ENCODE peak calls at places on chromosomes 7 and 10, in four cellular contexts. V is astrocyte of the cerebellum, N is astrocyte, T is NB4. S is an unnamed sample.

GRCh38 chr10:87865201-87866025 is 2.0 kb downstream of the PTEN start:
- DNase-seq in T (no peak), V (no peak), N (no peak), S (no peak)

GRCh38 chr10:1615186-1615954 is 122.0 kb downstream of the ADARB2 start:
- DNase-seq in T (no peak), N (no peak), V (no peak), S (no peak)

GRCh38 chr7:128918266-128918665 is 7.8 kb upstream of the KCP start:
- DNase-seq in V (no peak), N (no peak), T (no peak), S (no peak)

GRCh38 chr10:114172241-114172640 is 1.8 kb downstream of the CCDC186 start:
- DNase-seq in N (peak), V (no peak), T (peak), S (no peak)

GRCh38 chr7:133858311-133858710 is 268.8 kb upstream of the LRGUK start:
- DNase-seq in V (no peak), N (no peak), T (no peak), S (no peak)

GRCh38 chr10:72243822-72244437 is 27.9 kb upstream of the ASCC1 start:
- DNase-seq in T (no peak), N (peak), V (peak), S (peak)

GRCh38 chr7:156560075-156560474 is 80.5 kb upstream of the RNF32 start:
- DNase-seq in V (no peak), N (no peak), T (peak), S (no peak)

GRCh38 chr7:94133460-94133859 is 129.3 kb upstream of the BET1 start:
- DNase-seq in T (no peak), N (peak), V (peak), S (no peak)

GRCh38 chr7:157362729-157363128 is 25.9 kb downstream of the DNAJB6 start:
- DNase-seq in N (no peak), V (no peak), T (no peak), S (no peak)

GRCh38 chr7:101959829-101960228 is 142.4 kb downstream of the CUX1 start:
- DNase-seq in N (no peak), V (no peak), T (no peak), S (no peak)

GRCh38 chr7:107045195-107045960 is 873 bp downstream of the PRKAR2B start:
- DNase-seq in T (peak), V (peak), N (no peak), S (no peak)

GRCh38 chr10:73991846-73992245 is 6.1 kb upstream of the VCL start:
- DNase-seq in N (no peak), T (peak), V (no peak), S (peak)

GRCh38 chr7:44727346-44728262 is 21.0 kb upstream of the ZMIZ2 start:
- DNase-seq in V (peak), T (no peak), N (peak), S (no peak)

GRCh38 chr7:155682484-155682883 is 38.0 kb downstream of the RBM33 start:
- DNase-seq in V (no peak), T (no peak), N (no peak), S (no peak)

GRCh38 chr7:6718124-6718523 is 11.4 kb upstream of the ZNF12 start:
- DNase-seq in T (peak), V (no peak), N (no peak), S (no peak)

GRCh38 chr10:34113504-34114225 is 701.4 kb downstream of the PARD3 start:
- DNase-seq in N (no peak), T (no peak), V (no peak), S (no peak)

GRCh38 chr7:21724562-21724961 is 181.7 kb downstream of the DNAH11 start:
- DNase-seq in N (no peak), V (no peak), T (no peak), S (no peak)

GRCh38 chr7:139697031-139697430 is 80.8 kb downstream of the HIPK2 start:
- DNase-seq in N (no peak), T (no peak), V (no peak), S (no peak)

GRCh38 chr10:6737080-6737641 is 157.1 kb upstream of the PRKCQ start:
- DNase-seq in N (peak), V (no peak), T (no peak), S (no peak)

GRCh38 chr7:2411815-2412586 is 8.6 kb downstream of the CHST12 start:
- DNase-seq in T (no peak), N (no peak), V (no peak), S (no peak)

GRCh38 chr10:32976338-32976737 is 18.3 kb upstream of the ITGB1 start:
- DNase-seq in T (no peak), N (no peak), V (no peak), S (no peak)

GRCh38 chr10:30784896-30785605 is 155.5 kb upstream of the LYZL2 start:
- DNase-seq in T (peak), V (no peak), N (peak), S (no peak)

GRCh38 chr7:150378115-150378852 is 846 bp upstream of the ZNF775 start:
- DNase-seq in V (no peak), T (peak), N (peak), S (peak)

GRCh38 chr10:26944261-26944882 is 83.6 kb upstream of the ABI1 start:
- DNase-seq in N (no peak), T (no peak), V (no peak), S (no peak)

GRCh38 chr7:105943486-105943885 is 19.6 kb upstream of the CDHR3 start:
- DNase-seq in N (no peak), V (no peak), T (no peak), S (no peak)

GRCh38 chr10:30422981-30423654 is 10.9 kb upstream of the MAP3K8 start:
- DNase-seq in V (no peak), N (peak), T (peak), S (no peak)

GRCh38 chr7:55432937-55433784 is 68.0 kb downstream of the LANCL2 start:
- DNase-seq in V (peak), T (peak), N (no peak), S (peak)

GRCh38 chr7:152464312-152465117 is 28.7 kb upstream of the KMT2C start:
- DNase-seq in N (peak), T (peak), V (peak), S (peak)

GRCh38 chr10:33199731-33200130 is 134.7 kb downstream of the NRP1 start:
- DNase-seq in V (no peak), T (no peak), N (no peak), S (no peak)

GRCh38 chr10:17472481-17473227 is 18.3 kb upstream of the ST8SIA6 start:
- DNase-seq in V (no peak), T (no peak), N (no peak), S (no peak)

GRCh38 chr10:15163261-15163864 is 5.1 kb downstream of the NMT2 start:
- DNase-seq in T (peak), N (no peak), V (no peak), S (no peak)

GRCh38 chr7:69882269-69882668 is 284.0 kb downstream of the AUTS2 start:
- DNase-seq in V (no peak), N (no peak), T (no peak), S (no peak)

GRCh38 chr7:116499168-116500070 is at the start of gene CAV2:
- DNase-seq in N (peak), V (no peak), T (no peak), S (no peak)
- H3K4me3 ChIP-seq in N (peak), V (peak), T (no peak), S (no peak)

DNA sequence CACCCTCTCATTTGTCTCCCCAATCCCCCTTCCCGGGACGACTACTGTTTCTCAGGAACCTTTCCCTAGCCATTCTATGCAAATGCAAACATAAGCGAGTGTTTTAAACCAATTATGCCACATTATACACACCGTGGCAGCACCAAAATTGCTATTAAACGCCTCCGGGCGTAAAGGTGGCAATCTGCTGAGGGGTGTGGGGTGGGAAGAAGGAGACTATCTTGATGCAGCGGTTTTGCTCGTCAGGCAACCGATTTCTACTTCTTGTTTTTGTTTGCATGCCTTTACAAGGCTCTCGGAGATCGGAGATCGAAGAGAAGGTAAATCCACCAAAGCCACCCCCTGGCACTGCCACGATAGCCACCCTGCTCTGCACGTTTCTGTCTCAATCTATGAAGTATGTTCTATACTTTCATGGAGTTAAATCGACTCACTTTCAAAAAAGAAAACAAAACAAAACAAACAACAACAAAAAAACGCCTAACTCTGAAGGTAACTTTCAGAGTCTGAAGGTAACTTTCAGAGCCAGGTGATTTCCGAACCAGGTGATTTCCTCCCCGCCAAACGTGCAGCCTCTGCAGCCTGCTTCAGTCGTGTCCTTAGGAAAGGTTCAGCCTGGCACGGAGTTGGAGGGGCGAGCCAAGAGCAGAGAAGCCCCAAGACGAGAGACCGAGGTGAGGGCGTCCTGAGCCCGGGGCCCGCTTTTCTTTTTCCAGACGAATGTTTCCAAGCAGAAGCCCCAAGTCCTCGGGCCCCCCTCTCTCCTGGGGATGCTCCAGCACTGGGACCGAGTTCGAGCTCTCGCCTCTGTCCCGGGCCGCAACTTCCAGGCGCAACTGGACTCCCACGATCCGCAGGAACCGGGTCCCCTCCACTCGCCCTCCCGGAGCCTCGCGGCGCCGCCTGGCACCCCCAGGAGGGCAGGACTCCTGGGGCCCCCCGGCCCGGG is 45.8 kb upstream of the CDK1 start:
- DNase-seq in T (peak), N (no peak), V (no peak), S (no peak)
- H3K4me3 ChIP-seq in T (no peak), N (peak), V (peak), S (no peak)

GRCh38 chr10:79241990-79242619 is 105.2 kb upstream of the PPIF start:
- DNase-seq in T (peak), V (no peak), N (no peak), S (peak)
- H3K4me3 ChIP-seq in T (peak), V (peak), N (peak), S (peak)

GRCh38 chr10:102396751-102397151 is 1.2 kb downstream of the NFKB2 start:
- DNase-seq in V (no peak), N (no peak), T (no peak), S (no peak)
- H3K4me3 ChIP-seq in V (no peak), N (no peak), T (no peak), S (no peak)

DNA sequence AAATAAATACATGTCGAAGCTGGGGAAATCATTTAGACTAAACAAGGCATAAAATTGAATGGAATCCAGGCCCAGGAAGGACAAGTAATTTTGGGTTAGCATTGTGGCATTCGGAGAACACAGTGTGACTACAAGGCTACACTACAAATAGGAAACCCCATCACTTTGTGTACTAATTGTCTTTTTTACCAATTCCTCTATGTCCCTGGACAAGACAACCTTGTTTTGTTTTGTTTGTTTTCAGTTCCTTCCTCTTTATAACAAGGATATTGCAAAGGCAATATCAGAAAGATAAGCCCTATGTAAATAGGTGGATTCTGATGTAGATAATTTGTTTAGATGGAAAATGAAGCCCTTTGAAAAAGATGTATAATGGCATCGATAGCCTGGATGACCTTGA is 215.9 kb upstream of the MKLN1 start:
- DNase-seq in V (no peak), N (no peak), T (no peak), S (no peak)
- H3K4me3 ChIP-seq in V (no peak), N (no peak), T (no peak), S (no peak)

DNA sequence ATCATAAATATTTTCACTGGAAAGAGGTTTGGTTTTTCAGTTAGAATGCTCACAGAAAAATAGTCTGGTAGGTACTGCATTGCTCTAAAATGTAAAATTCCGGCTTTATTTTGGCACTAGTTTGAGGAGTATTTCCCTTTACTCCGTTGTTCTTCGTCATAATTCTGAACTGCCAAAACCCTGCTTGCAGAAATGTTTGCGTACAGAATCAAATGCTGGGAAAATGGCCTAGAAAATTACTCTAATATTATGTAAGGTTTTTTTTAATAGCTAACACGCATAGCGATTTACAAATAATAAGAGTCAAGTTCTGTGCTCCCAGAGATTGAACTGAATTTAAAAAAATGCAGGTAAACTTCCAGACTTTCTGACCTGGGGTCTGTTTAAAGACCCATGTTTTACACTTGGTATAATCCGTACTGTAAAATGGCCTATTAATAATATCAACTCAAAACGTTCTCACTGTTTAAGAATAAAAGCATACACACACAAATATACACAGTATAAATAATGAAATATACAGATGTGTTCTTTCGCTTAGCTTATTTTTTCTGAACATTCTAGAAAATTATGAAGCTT is 23.6 kb upstream of the ANLN start:
- DNase-seq in T (no peak), V (no peak), N (no peak), S (no peak)
- H3K4me3 ChIP-seq in T (peak), V (peak), N (peak), S (peak)